ENCODE peak calls at places on chromosomes 11 and 22, in seven cellular contexts. E is heart right ventricle; H is ovary; F is upper lobe of right lung; A is fibroblast of lung; R is colonic mucosa; M is CD8-positive, alpha-beta T cell. D is an unnamed sample. For H3K9me3, the result is how much of the 10 kb centered on the place peaks cover.

GRCh38 chr11:107780775-107781174 is 68.9 kb upstream of the SLN start:
- DNase-seq in E (no peak), H (no peak), F (no peak), A (no peak), R (no peak), M (no peak), D (no peak)

GRCh38 chr22:17655289-17655688 is 16.7 kb downstream of the BCL2L13 start:
- DNase-seq in E (no peak), H (no peak), F (peak), A (no peak), R (no peak), M (no peak), D (no peak)

GRCh38 chr11:61699737-61700160 is 19.6 kb downstream of the DAGLA start:
- DNase-seq in E (peak), H (no peak), F (peak), A (no peak), R (peak), M (no peak), D (no peak)

GRCh38 chr11:36702330-36703054 is 104.5 kb upstream of the RAG2 start:
- DNase-seq in E (no peak), H (no peak), F (no peak), A (peak), R (peak), M (no peak), D (no peak)

GRCh38 chr11:3959918-3960295 is 104.4 kb downstream of the STIM1 start:
- DNase-seq in E (no peak), H (no peak), F (no peak), A (no peak), R (no peak), M (no peak), D (no peak)

GRCh38 chr22:36447634-36448033 is 33.8 kb downstream of the TXN2 start:
- DNase-seq in E (no peak), H (no peak), F (no peak), A (no peak), R (no peak), M (no peak), D (no peak)

GRCh38 chr22:30667092-30667485 is 586 bp downstream of the DUSP18 start:
- DNase-seq in E (no peak), H (no peak), F (no peak), A (peak), R (peak), M (no peak), D (no peak)

GRCh38 chr11:120184371-120184945 is 26.4 kb upstream of the OAF start:
- DNase-seq in E (peak), H (peak), F (peak), A (no peak), R (peak), M (no peak), D (no peak)

GRCh38 chr11:88631497-88631896 is 294.0 kb upstream of the CTSC start:
- DNase-seq in E (no peak), H (no peak), F (no peak), A (peak), R (no peak), M (no peak), D (no peak)

GRCh38 chr11:125517116-125517804 is 21.2 kb upstream of the FEZ1 start:
- DNase-seq in E (no peak), H (peak), F (no peak), A (peak), R (no peak), M (no peak), D (no peak)

GRCh38 chr11:96317576-96317975 is 25.4 kb downstream of the MAML2 start:
- DNase-seq in E (no peak), H (no peak), F (no peak), A (no peak), R (no peak), M (no peak), D (no peak)

GRCh38 chr11:125871391-125872137 is 15.9 kb upstream of the HYLS1 start:
- DNase-seq in E (no peak), H (no peak), F (no peak), A (peak), R (no peak), M (no peak), D (no peak)

GRCh38 chr11:26963764-26964163 is 30.1 kb upstream of the FIBIN start:
- DNase-seq in E (no peak), H (no peak), F (no peak), A (no peak), R (no peak), M (no peak), D (no peak)

GRCh38 chr11:19246816-19247215 is 6.1 kb upstream of the E2F8 start:
- DNase-seq in E (no peak), H (no peak), F (no peak), A (no peak), R (no peak), M (no peak), D (no peak)

GRCh38 chr11:134978388-134979088 is 566.5 kb upstream of the B3GAT1 start:
- DNase-seq in E (no peak), H (no peak), F (no peak), A (no peak), R (no peak), M (no peak), D (no peak)
- TF ChIP-seq CTCF in E (no peak), H (no peak), F (no peak), A (no peak), R (no peak), M (no peak), D (no peak)

DNA sequence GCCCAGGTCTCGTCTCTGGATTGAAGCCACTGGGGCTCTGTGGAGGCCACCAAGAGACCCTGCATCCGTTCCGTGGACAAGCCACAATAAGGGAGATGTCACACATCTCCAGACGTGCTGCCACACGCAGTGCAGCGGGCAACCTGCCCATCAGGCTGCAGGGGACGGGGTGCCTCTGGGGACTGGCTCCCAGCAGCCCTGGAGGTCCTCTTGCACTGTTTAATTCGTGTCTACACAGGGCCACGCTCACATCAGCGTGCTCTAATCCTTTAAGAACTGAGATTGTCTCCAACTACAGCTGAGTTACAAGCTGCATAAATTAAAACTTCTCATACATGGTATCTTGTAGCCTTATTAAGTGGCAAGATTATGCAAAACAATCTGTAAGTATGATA is 1232.2 kb downstream of the BRD1 start:
- DNase-seq in E (no peak), H (no peak), F (no peak), A (no peak), R (no peak), M (no peak), D (no peak)
- H3K9me3 ChIP-seq in E (under half), H (under half), F (under half), A (under half), R (under half), M (under half), D (under half)

GRCh38 chr11:209275-210121 is 2.0 kb downstream of the RIC8A start:
- DNase-seq in E (no peak), H (peak), F (peak), A (peak), R (peak), M (no peak), D (no peak)
- H3K27ac ChIP-seq in E (peak), H (no peak), F (peak), A (peak), R (peak), M (peak), D (peak)

GRCh38 chr11:970319-970871 is 44.7 kb downstream of the AP2A2 start:
- DNase-seq in E (no peak), H (no peak), F (no peak), A (no peak), R (no peak), M (peak), D (no peak)
- TF ChIP-seq CTCF in E (no peak), H (no peak), F (no peak), A (no peak), R (no peak), M (no peak), D (no peak)

GRCh38 chr22:48086246-48086645 is 1323.8 kb downstream of the TBC1D22A start:
- DNase-seq in E (no peak), H (no peak), F (peak), A (no peak), R (no peak), M (no peak), D (no peak)

GRCh38 chr22:48088926-48089536 is 1326.6 kb downstream of the TBC1D22A start:
- DNase-seq in E (no peak), H (no peak), F (peak), A (no peak), R (no peak), M (no peak), D (peak)

GRCh38 chr22:48090332-48090672 is 1327.9 kb downstream of the TBC1D22A start:
- DNase-seq in E (no peak), H (no peak), F (no peak), A (no peak), R (no peak), M (no peak), D (peak)

GRCh38 chr22:48089601-48090331 is 1327.3 kb downstream of the TBC1D22A start:
- DNase-seq in E (peak), H (peak), F (peak), A (peak), R (peak), M (no peak), D (peak)

DNA sequence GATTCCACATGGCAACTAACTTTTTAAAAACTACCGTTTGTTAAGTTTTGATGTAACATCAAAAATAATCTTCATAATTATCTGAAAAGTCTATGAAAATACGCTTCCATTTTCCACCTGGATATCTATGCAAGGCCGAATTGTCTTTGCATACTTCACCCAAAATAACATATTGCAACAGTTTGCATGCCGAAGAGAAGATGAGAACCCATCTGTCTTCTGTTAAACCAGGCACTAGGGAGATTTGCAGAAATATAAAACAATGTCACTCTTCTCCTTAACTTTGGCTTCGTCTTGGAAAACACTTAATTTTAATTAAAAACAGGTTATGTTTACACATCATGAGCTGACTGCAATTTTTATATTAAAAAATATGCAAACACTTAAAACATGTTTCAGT is 1325.8 kb downstream of the TBC1D22A start:
- DNase-seq in E (no peak), H (no peak), F (no peak), A (no peak), R (no peak), M (no peak), D (no peak)
- H3K9me3 ChIP-seq in E (under half), H (under half), F (under half), A (under half), R (under half), M (under half), D (under half)

DNA sequence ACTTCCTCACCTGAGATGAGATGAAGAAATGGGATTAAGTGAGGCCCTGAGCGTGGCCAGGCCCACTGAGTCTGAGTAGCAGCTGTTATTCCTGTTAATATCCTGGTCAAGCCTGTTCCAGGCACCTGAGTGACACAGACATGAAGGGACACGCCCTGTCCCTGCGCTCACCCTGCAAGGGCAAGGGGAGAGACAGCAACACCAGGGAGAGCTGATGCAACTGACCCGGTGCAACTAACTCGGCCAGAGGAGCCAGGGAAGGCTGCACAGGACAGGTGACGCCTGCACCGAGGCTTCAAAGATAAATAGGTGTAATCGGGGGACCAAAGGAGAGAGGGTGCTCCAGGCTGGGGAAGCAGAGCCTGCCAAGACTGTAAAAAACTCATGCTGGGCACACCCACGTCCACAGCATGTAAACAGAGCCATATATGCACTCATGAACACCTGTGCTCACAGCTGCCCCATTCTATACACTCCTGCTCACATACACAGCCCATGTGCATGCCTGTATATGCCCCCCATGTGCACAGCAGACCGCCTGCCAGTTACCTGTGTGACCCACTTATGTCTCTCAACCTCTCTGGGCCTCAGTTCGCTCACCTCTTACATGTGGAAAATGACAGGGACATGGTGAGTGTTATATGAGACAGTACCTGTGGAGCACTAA is 22.8 kb upstream of the GCAT start:
- DNase-seq in E (no peak), H (no peak), F (peak), A (no peak), R (peak), M (no peak), D (peak)
- H3K27ac ChIP-seq in E (no peak), H (no peak), F (no peak), A (no peak), R (peak), M (no peak), D (no peak)

GRCh38 chr22:49006207-49007012 is 821.3 kb downstream of the BRD1 start:
- DNase-seq in E (no peak), H (no peak), F (peak), A (no peak), R (no peak), M (no peak), D (no peak)
- TF ChIP-seq CTCF in E (no peak), H (no peak), F (no peak), A (no peak), R (no peak), M (no peak), D (no peak)

DNA sequence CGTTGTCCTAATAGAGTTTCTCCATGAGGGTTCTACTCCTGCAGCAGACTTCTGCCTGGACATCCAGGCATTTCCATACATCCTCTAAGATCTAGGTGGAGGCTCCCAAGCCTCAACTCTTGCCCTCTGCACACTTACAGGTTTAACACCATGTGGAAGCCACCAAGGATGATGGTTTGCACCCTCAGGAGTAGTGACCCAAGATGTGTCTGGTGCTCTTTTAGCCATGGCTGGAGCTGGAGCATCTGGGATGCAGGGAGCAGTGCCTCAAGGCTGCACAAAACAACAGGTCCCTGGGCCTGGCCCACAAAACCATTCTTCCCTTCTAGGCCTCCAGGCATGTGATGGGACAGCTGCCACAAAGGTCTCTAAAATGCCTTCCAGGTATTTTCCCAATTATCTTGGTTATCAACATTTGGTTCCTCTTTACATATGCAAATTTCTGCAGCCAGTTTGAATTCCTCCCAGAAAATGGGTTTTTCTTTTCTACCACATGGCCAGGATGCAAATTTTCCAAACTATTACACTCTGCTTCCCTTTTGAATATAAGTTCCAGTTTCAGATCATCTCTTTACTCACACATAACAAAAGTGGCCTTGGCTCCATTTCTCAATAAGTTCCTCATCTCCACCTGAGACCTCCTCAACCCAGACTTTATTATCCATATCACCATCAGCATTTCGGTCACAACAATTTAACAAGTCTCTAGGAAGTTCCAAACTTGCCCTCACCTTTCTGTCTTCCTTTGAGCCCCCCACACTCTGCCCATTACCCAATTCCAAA is 69.5 kb upstream of the GNAZ start:
- DNase-seq in E (no peak), H (no peak), F (no peak), A (no peak), R (no peak), M (no peak), D (no peak)
- H3K9me3 ChIP-seq in E (under half), H (under half), F (under half), A (under half), R (under half), M (under half), D (under half)

DNA sequence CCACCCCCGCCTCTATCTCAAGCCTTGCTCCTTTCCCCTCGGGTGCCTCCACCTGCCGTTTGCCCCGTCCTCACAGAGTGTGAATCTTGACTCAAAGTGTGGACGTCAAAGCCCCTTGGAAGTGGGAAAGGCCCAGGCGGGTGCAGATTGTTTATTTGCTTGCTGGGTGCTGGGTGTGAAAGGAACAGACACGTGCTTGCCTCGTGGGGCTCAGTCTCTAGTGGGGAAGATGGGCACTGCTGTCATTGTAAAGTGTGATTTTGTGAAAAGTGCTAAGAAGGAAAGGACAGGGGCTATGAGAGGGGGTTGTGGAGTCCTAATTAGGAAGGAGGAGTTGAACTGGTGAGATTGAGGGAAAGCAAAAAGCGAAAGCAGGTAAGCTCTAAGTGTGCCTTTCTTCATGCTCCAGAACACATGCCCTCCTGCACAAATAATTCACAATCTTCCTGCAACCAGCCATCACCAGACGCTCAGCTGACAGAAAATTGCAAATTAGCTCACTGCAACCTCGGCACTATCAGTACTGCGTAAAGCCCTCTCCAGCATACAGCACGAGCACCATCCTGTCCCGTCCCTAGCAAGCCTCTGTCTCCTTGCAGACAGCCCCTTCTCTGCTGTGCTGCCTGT is 9.7 kb upstream of the GCAT start:
- DNase-seq in E (no peak), H (no peak), F (no peak), A (no peak), R (no peak), M (no peak), D (no peak)
- H3K27ac ChIP-seq in E (no peak), H (no peak), F (no peak), A (no peak), R (no peak), M (no peak), D (no peak)

DNA sequence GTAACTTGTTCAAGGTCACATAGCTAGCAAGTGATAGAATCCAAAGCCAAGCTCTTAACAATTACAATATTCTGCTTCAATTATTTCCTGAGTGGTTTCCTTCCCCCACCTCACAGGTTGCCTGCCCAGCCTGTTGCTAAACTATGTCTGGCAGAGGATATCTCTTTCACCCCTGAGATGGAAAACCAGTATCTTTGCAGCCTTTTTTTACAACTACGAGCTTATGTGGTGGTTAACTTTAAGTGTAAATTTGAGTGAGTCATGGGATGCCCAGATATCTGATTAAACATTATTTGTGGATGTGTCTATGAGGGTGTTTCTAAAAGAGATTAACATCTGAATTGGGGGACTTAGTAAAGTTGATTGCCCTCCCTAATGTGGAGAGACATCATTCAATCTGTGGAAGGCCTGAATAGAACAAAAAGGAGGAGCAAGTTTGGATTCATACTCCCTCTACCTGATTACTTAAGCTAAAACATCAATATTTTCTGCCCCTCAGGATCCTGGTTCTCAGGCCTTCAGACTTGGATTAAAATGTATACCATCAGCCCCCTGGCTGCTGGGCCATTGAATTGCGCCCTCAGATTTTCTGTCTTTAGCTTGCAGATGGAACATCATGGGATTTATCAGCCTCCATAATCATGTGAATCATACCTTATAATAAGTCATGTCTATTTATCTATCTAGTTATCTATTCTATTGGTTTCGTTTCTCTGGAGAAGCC is 911.9 kb downstream of the METTL15 start:
- DNase-seq in E (no peak), H (no peak), F (no peak), A (peak), R (no peak), M (no peak), D (no peak)
- TF ChIP-seq CTCF in E (no peak), H (no peak), F (no peak), A (peak), R (no peak), M (no peak), D (no peak)

D was measured in left lung.